ENCODE peak calls at places on chromosomes 1 and 21, in four cellular contexts. One of them, this sample, is unnamed.

GRCh38 chr1:42420145-42420544 is 35.7 kb downstream of the ZMYND12 start:
- DNase-seq in DND-41: no peak
- DNase-seq in IMR-90: no peak
- DNase-seq in ureter: no peak
- DNase-seq in this sample: no peak

GRCh38 chr21:25997788-25998611 is 172.6 kb downstream of the APP start:
- DNase-seq in DND-41: no peak
- DNase-seq in IMR-90: no peak
- DNase-seq in ureter: no peak
- DNase-seq in this sample: no peak

GRCh38 chr1:200302192-200302892 is 107.5 kb downstream of the ZNF281 start:
- DNase-seq in DND-41: peak; percentile 28
- DNase-seq in IMR-90: peak; percentile 47
- DNase-seq in ureter: no peak
- DNase-seq in this sample: peak; percentile 70

GRCh38 chr1:190353538-190354101 is 124.0 kb downstream of the BRINP3 start:
- DNase-seq in DND-41: no peak
- DNase-seq in IMR-90: peak; percentile 69
- DNase-seq in ureter: no peak
- DNase-seq in this sample: no peak

GRCh38 chr1:223029985-223030769 is 112.9 kb downstream of the TLR5 start:
- DNase-seq in DND-41: no peak
- DNase-seq in IMR-90: no peak
- DNase-seq in ureter: no peak
- DNase-seq in this sample: no peak

GRCh38 chr1:86583593-86583992 is 36.7 kb downstream of the CLCA4 start:
- DNase-seq in DND-41: no peak
- DNase-seq in IMR-90: no peak
- DNase-seq in ureter: no peak
- DNase-seq in this sample: no peak

GRCh38 chr1:3602375-3602774 is 8.9 kb downstream of the MEGF6 start:
- DNase-seq in DND-41: no peak
- DNase-seq in IMR-90: no peak
- DNase-seq in ureter: no peak
- DNase-seq in this sample: no peak

GRCh38 chr1:19312782-19313635 is 883 bp downstream of the SLC66A1 start:
- DNase-seq in DND-41: no peak
- DNase-seq in IMR-90: no peak
- DNase-seq in ureter: no peak
- DNase-seq in this sample: no peak

GRCh38 chr1:98086796-98087195 is 166.0 kb upstream of the DPYD start:
- DNase-seq in DND-41: no peak
- DNase-seq in IMR-90: peak; percentile 99
- DNase-seq in ureter: no peak
- DNase-seq in this sample: no peak

GRCh38 chr1:92994105-92994712 is 32.9 kb upstream of the DIPK1A start:
- DNase-seq in DND-41: peak; percentile 81
- DNase-seq in IMR-90: peak; percentile 82
- DNase-seq in ureter: peak; percentile 75
- DNase-seq in this sample: peak; percentile 61

GRCh38 chr1:203511513-203511912 is 17.6 kb downstream of the OPTC start:
- DNase-seq in DND-41: no peak
- DNase-seq in IMR-90: no peak
- DNase-seq in ureter: no peak
- DNase-seq in this sample: no peak

GRCh38 chr1:37676281-37677243 is 15.8 kb upstream of the CDCA8 start:
- DNase-seq in DND-41: no peak
- DNase-seq in IMR-90: no peak
- DNase-seq in ureter: peak; percentile 66
- DNase-seq in this sample: no peak

GRCh38 chr1:47527653-47528272 is 89.9 kb downstream of the FOXD2 start:
- DNase-seq in DND-41: peak; percentile 11
- DNase-seq in IMR-90: no peak
- DNase-seq in ureter: no peak
- DNase-seq in this sample: peak; percentile 58

GRCh38 chr1:97999320-97999719 is 78.5 kb upstream of the DPYD start:
- DNase-seq in DND-41: no peak
- DNase-seq in IMR-90: peak; percentile 95
- DNase-seq in ureter: no peak
- DNase-seq in this sample: no peak

This sample was measured in left lobe of liver.